ENCODE peak calls at places on chromosomes 13 and 19, in nine cellular contexts. O is thyroid gland; G is T follicular helper cell; B is tibial nerve; H is T-helper 9 cell; L is pancreas; X is K562; R is activated CD8-positive, alpha-beta T cell treated with anti-CD3 and anti-CD28 coated beads, Interleukin-2, amount 10 ng/mL, durations not matched to agents 7 days and 5 days; V is stimulated activated CD8-positive, alpha-beta memory T cell treated with anti-CD3 and anti-CD28 coated beads, Interleukin-7, amount 100 ng/mL, for 1 hour. I is an unnamed sample.

GRCh38 chr13:31807090-31807541 is 67.8 kb downstream of the RXFP2 start:
- DNase-seq in O (no peak), G (no peak), B (no peak), H (peak), L (no peak), X (no peak), R (peak), V (peak), I (no peak)

GRCh38 chr19:38580080-38580479 is 37.7 kb downstream of the MAP4K1 start:
- DNase-seq in O (no peak), G (no peak), B (no peak), H (no peak), L (no peak), X (no peak), R (no peak), V (no peak), I (no peak)

GRCh38 chr13:45809810-45810394 is 41.7 kb downstream of the SIAH3 start:
- DNase-seq in O (no peak), G (no peak), B (no peak), H (no peak), L (no peak), X (no peak), R (no peak), V (no peak), I (no peak)

GRCh38 chr19:48511800-48512503 is at the start of gene LMTK3:
- DNase-seq in O (no peak), G (peak), B (no peak), H (peak), L (no peak), X (peak), R (peak), V (peak), I (no peak)

GRCh38 chr13:102721800-102722231 is 27.0 kb upstream of the METTL21C start:
- DNase-seq in O (no peak), G (no peak), B (no peak), H (no peak), L (no peak), X (no peak), R (no peak), V (no peak), I (no peak)

GRCh38 chr19:1041835-1042685 is 2.2 kb downstream of the ABCA7 start:
- DNase-seq in O (no peak), G (no peak), B (no peak), H (no peak), L (peak), X (peak), R (no peak), V (no peak), I (no peak)

GRCh38 chr13:77832339-77833100 is 86.1 kb downstream of the EDNRB start:
- DNase-seq in O (no peak), G (no peak), B (no peak), H (no peak), L (no peak), X (no peak), R (no peak), V (no peak), I (no peak)

GRCh38 chr19:45779231-45780145 is 2.8 kb downstream of the DMPK start:
- DNase-seq in O (peak), G (peak), B (peak), H (peak), L (peak), X (peak), R (peak), V (peak), I (peak)

GRCh38 chr19:57078802-57079201 is 41.0 kb upstream of the USP29 start:
- DNase-seq in O (no peak), G (no peak), B (no peak), H (no peak), L (no peak), X (no peak), R (no peak), V (no peak), I (no peak)

GRCh38 chr19:1884291-1884718 is 991 bp downstream of the ABHD17A start:
- DNase-seq in O (no peak), G (no peak), B (no peak), H (no peak), L (no peak), X (peak), R (peak), V (no peak), I (no peak)

GRCh38 chr13:31162151-31163008 is 676 bp upstream of the HSPH1 start:
- DNase-seq in O (peak), G (peak), B (peak), H (peak), L (peak), X (peak), R (peak), V (peak), I (peak)

GRCh38 chr13:40652588-40652940 is 13.9 kb downstream of the FOXO1 start:
- DNase-seq in O (no peak), G (no peak), B (no peak), H (no peak), L (no peak), X (no peak), R (no peak), V (no peak), I (no peak)

GRCh38 chr19:50205681-50206138 is 2.3 kb downstream of the MYH14 start:
- DNase-seq in O (peak), G (no peak), B (no peak), H (no peak), L (peak), X (no peak), R (no peak), V (no peak), I (peak)

GRCh38 chr19:17234911-17235617 is 9.0 kb downstream of the OCEL1 start:
- DNase-seq in O (peak), G (peak), B (no peak), H (peak), L (no peak), X (peak), R (peak), V (no peak), I (no peak)